ENCODE peak calls at places on chromosomes 6 and 20, in four cellular contexts. W is GM12878, O is K562, Z is HepG2. Q is an unnamed sample.

GRCh38 chr6:45710304-45710821 is 305.3 kb downstream of the CLIC5 start:
- DNase-seq in W (peak; percentile 62), O (no peak), Z (no peak), Q (no peak)

GRCh38 chr6:128327890-128328289 is 192.5 kb downstream of the PTPRK start:
- DNase-seq in W (no peak), O (peak; percentile 7), Z (peak; percentile 37), Q (no peak)

GRCh38 chr20:19880256-19881079 is 122.4 kb downstream of the RIN2 start:
- DNase-seq in W (no peak), O (no peak), Z (peak; percentile 88), Q (no peak)

GRCh38 chr6:148144917-148145521 is 197.6 kb upstream of the SASH1 start:
- DNase-seq in W (no peak), O (peak; percentile 88), Z (peak; percentile 64), Q (peak; percentile 79)

GRCh38 chr6:46876126-46876525 is 45.6 kb downstream of the ADGRF5 start:
- DNase-seq in W (no peak), O (no peak), Z (no peak), Q (no peak)

GRCh38 chr20:57582432-57583288 is 21.8 kb downstream of the PCK1 start:
- DNase-seq in W (no peak), O (peak; percentile 45), Z (peak; percentile 24), Q (peak; percentile 70)

GRCh38 chr6:3421763-3422456 is 34.9 kb downstream of the SLC22A23 start:
- DNase-seq in W (peak; percentile 21), O (peak; percentile 62), Z (no peak), Q (no peak)

GRCh38 chr20:63417213-63418120 is 55.0 kb downstream of the KCNQ2 start:
- DNase-seq in W (no peak), O (no peak), Z (no peak), Q (no peak)

GRCh38 chr6:110541701-110542309 is 65.4 kb upstream of the SLC22A16 start:
- DNase-seq in W (no peak), O (no peak), Z (no peak), Q (no peak)

GRCh38 chr20:8331740-8332412 is 199.8 kb downstream of the PLCB1 start:
- DNase-seq in W (no peak), O (no peak), Z (peak; percentile 86), Q (no peak)

GRCh38 chr6:44539701-44540100 is 152.2 kb downstream of the CDC5L start:
- DNase-seq in W (no peak), O (no peak), Z (no peak), Q (no peak)

GRCh38 chr20:51084598-51084997 is 61.7 kb upstream of the KCNG1 start:
- DNase-seq in W (no peak), O (no peak), Z (no peak), Q (no peak)

GRCh38 chr6:156833755-156834154 is 56.6 kb downstream of the ARID1B start:
- DNase-seq in W (no peak), O (no peak), Z (no peak), Q (no peak)

DNA sequence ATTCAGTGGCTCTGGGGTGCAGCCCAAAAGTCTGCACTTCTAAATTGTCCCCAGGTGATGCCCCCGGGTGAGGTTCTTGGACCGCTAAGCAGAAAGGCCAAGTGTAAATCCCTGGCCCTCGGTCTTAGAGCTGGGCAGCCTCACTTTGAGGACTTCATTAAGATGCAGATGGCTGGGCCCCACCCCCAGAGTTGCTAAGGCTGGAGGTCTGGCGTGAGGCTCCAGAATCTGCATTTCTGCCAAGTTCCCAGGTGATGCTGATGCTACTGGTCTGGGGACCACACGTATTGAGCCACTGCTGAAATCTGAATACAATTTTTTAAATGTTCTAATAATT is 735 bp upstream of the SLC23A2 start:
- DNase-seq in W (no peak), O (no peak), Z (no peak), Q (no peak)
- TF ChIP-seq FOXM1 in W (no peak), O (no peak), Z (no peak), Q (no peak)

DNA sequence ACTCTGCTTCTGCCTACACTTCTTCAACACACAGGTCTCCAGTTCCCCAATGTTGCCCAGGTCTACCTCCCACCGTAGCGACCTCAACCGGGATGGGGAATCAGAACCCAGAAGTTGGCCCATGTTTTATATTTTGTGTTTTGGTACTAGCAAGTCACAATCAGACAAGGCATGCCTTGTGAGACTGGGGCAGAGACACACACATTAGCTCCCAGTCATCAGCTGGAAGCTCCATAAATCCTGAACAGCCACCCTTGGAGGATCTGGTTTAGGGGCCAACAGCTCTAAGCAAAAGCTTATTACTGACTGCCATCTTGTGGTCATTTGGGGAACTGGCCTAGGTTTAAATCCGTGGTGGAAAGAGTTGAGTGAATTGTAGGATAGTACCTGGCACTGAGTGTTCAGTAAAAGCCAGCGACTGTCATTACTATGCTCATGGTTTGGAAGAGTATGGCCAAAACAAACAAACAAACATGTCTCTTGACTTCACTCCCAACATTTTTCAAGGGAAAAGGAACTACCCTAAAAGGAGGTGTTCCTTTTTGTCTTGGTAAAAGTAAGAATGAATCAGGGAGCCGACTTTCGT is 40.5 kb downstream of the PIM1 start:
- DNase-seq in W (peak; percentile 26), O (peak; percentile 96), Z (peak; percentile 81), Q (peak; percentile 76)
- TF ChIP-seq TARDBP in W (no peak), O (peak; percentile 81), Z (no peak), Q (no peak)

GRCh38 chr6:137699036-137699683 is 167.9 kb upstream of the TNFAIP3 start:
- DNase-seq in W (no peak), O (no peak), Z (no peak), Q (no peak)
- TF ChIP-seq FOXK2 in W (no peak), O (no peak), Z (no peak), Q (no peak)

GRCh38 chr6:22380236-22380635 is 83.4 kb upstream of the PRL start:
- DNase-seq in W (no peak), O (no peak), Z (no peak), Q (no peak)
- TF ChIP-seq FOXM1 in W (no peak), O (no peak), Z (no peak), Q (no peak)

GRCh38 chr6:125674230-125674629 is 75.2 kb upstream of the HEY2 start:
- DNase-seq in W (no peak), O (no peak), Z (no peak), Q (no peak)

GRCh38 chr6:125668071-125668470 is 81.4 kb upstream of the HEY2 start:
- DNase-seq in W (no peak), O (no peak), Z (no peak), Q (no peak)

GRCh38 chr6:125667326-125667725 is 82.1 kb upstream of the HEY2 start:
- DNase-seq in W (no peak), O (no peak), Z (no peak), Q (no peak)

GRCh38 chr6:125671323-125671722 is 78.1 kb upstream of the HEY2 start:
- DNase-seq in W (no peak), O (no peak), Z (no peak), Q (no peak)

GRCh38 chr6:125670586-125670985 is 78.8 kb upstream of the HEY2 start:
- DNase-seq in W (no peak), O (no peak), Z (no peak), Q (no peak)
- TF ChIP-seq TARDBP in W (no peak), O (no peak), Z (no peak), Q (no peak)

DNA sequence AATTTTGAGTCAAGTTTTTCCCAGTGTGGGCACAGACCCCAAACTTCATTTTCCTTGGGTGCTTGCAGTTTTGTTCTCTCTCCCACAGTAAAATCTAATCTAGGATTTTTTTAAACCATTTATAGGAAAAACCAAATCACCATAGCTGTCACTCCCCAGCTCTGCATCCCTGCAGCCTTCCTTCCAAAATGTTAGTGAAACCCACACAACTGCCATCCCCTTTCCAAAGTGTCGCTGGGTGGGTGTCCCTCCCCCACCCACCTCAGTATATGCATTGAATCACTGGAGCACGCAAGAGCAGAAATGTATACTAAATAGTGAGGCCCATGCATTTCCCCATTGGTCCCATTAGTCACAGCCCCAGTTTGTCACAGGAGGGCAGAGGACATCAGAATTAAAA is 138.3 kb downstream of the MTFR2 start:
- DNase-seq in W (no peak), O (no peak), Z (no peak), Q (no peak)
- TF ChIP-seq FOXK2 in W (no peak), O (no peak), Z (no peak), Q (no peak)

DNA sequence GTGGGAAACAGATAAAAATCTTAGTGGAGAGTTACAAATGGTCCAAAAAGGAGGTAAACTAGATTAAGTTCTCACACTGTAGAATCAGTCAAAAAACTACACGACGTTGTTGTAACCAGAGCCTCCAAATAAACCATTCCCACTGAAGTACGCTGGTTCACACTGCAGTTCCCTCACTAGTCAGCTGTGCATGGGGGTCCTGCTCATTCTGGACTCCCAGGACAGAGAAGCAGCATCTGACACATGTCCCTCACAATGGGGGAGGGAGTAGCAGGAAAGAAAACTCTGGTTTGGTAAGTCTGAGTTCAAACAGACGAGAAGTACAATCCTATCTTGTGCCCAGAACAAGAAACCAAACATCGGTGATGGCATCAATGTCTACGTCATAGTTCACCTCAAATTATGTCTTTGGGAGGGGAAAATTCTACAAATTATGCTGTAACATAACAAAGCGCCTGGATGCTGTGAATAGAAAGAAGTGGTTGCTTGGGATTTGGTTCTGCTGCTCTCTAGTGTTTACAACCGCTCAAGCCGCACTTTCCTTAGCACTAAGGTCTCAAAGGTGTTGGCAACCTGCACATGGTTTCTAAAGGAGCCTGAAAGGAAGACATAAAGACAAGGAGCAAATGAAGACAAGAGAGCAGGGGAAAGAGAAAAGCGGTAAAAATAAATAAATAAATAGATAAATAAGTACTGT is 208.0 kb downstream of the GMDS start:
- DNase-seq in W (no peak), O (no peak), Z (no peak), Q (no peak)
- TF ChIP-seq FOXM1 in W (no peak), O (no peak), Z (no peak), Q (no peak)

DNA sequence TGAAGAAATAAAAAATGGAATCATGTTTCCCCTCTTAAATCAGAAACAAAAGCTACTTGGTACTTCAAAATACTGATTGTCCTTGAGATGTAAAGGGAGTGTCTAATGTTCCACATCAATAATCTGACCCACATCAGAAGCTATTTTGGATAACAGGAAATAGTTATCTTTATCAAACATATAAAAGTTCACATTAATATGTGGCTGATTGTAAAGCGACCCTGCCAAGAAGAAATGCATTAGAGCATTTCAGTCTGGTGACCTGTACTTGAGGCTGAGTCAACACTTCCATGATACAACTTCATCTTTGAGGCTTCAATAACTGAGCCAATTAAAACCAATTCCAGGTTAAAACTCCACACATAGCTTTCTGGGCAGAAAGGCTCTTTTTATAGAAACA is 31.8 kb downstream of the SYNE1 start:
- DNase-seq in W (no peak), O (no peak), Z (no peak), Q (no peak)
- TF ChIP-seq TARDBP in W (no peak), O (no peak), Z (no peak), Q (no peak)